ENCODE peak calls at places on chromosomes 11 and 22, in five cellular contexts. L is cardiac fibroblast, T is HepG2, E is cardiac muscle cell, M is bronchial epithelial cell. J is an unnamed sample.

GRCh38 chr22:28942801-28943500 is 59.6 kb downstream of the ZNRF3 start:
- DNase-seq in L (no peak), T (no peak), E (no peak), M (no peak), J (no peak)

GRCh38 chr11:101775033-101775432 is 139.8 kb upstream of the CEP126 start:
- DNase-seq in L (no peak), T (no peak), E (no peak), M (peak; percentile 67), J (no peak)

GRCh38 chr11:125401235-125401634 is 94.8 kb downstream of the FEZ1 start:
- DNase-seq in L (no peak), T (no peak), E (no peak), M (no peak), J (no peak)

GRCh38 chr22:36936362-36937116 is 23.1 kb downstream of the CSF2RB start:
- DNase-seq in L (no peak), T (no peak), E (no peak), M (no peak), J (no peak)

GRCh38 chr11:8229299-8230177 is 34.1 kb downstream of the LMO1 start:
- DNase-seq in L (peak; percentile 19), T (no peak), E (peak; percentile 33), M (peak; percentile 78), J (no peak)

GRCh38 chr11:45385844-45386243 is 99.7 kb upstream of the SYT13 start:
- DNase-seq in L (no peak), T (no peak), E (no peak), M (no peak), J (no peak)

GRCh38 chr11:126993599-126993998 is 7.0 kb downstream of the KIRREL3 start:
- DNase-seq in L (no peak), T (no peak), E (no peak), M (no peak), J (no peak)

GRCh38 chr22:39388261-39389011 is 11.1 kb upstream of the TAB1 start:
- DNase-seq in L (peak; percentile 90), T (peak; percentile 80), E (peak; percentile 92), M (peak; percentile 46), J (peak; percentile 89)

GRCh38 chr11:65419460-65419772 is 3.2 kb upstream of the NEAT1 start:
- DNase-seq in L (no peak), T (no peak), E (no peak), M (no peak), J (no peak)

GRCh38 chr22:46793497-46793896 is 31.0 kb downstream of the TBC1D22A start:
- DNase-seq in L (no peak), T (no peak), E (no peak), M (no peak), J (no peak)

GRCh38 chr22:23036684-23037428 is 33.5 kb upstream of the GNAZ start:
- DNase-seq in L (peak; percentile 13), T (peak; percentile 70), E (peak; percentile 17), M (peak; percentile 22), J (no peak)

GRCh38 chr11:117807482-117808272 is 10.7 kb upstream of the DSCAML1 start:
- DNase-seq in L (peak; percentile 71), T (no peak), E (peak; percentile 73), M (peak; percentile 35), J (peak; percentile 73)

GRCh38 chr11:12480401-12480800 is 103.0 kb downstream of the PARVA start:
- DNase-seq in L (no peak), T (no peak), E (no peak), M (no peak), J (no peak)

GRCh38 chr11:12482839-12483238 is 105.5 kb downstream of the PARVA start:
- DNase-seq in L (no peak), T (no peak), E (no peak), M (no peak), J (no peak)

GRCh38 chr11:12489246-12489772 is 111.9 kb downstream of the PARVA start:
- DNase-seq in L (no peak), T (no peak), E (no peak), M (no peak), J (no peak)

GRCh38 chr11:12483604-12484003 is 106.2 kb downstream of the PARVA start:
- DNase-seq in L (no peak), T (no peak), E (no peak), M (no peak), J (no peak)

GRCh38 chr11:12485328-12485727 is 108.0 kb downstream of the PARVA start:
- DNase-seq in L (no peak), T (no peak), E (no peak), M (no peak), J (no peak)
- TF ChIP-seq CTCF in L (peak; percentile 58), T (no peak), E (peak; percentile 52), M (peak; percentile 31), J (peak; percentile 45)

DNA sequence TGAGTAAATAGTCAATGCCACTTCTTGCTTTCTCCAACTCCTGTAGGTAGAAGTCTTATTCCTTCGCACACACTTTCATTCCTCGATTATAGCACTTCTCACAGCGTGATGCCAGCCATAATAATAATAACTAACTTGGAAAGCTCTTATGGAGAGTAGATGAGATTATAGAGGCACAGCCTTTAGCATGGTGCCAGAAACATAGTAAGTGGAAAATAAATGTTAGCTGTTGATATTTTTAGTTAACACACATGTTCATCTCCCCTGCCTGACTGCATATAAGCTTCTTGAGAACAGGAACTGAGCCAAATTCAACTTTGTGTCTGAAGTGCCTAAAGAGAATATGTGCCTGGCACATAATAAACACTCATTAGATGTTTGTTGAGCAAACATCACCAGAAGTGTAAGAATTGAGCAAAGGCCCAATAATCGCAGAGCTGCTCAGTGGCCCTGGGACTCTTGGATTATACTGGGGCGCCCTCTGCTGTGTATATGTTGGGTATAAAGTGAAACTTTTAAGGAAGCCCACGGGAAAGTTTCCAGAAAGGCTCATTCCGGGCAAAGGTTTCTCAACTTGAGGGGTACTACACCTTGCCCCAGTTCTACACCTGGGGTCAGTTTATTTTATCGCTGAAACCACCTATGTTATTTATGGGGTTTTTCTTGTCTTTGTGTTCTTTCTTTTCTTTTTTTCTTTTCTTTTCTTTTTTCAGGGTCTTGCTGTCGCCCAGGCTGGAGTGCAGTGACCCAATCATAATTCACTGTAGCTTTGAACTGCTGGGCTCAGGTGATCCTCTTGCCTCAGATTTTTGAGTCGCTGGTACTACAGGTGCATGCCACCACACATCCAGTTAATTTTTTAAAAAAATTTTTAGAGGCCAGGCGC is 22.3 kb downstream of the SLN start:
- DNase-seq in L (peak; percentile 79), T (peak; percentile 57), E (peak; percentile 81), M (peak; percentile 52), J (peak; percentile 72)
- TF ChIP-seq CTCF in L (peak; percentile 63), T (peak; percentile 83), E (peak; percentile 73), M (peak; percentile 55), J (peak; percentile 49)

GRCh38 chr11:7143908-7144307 is 55.1 kb downstream of the RBMXL2 start:
- DNase-seq in L (peak; percentile 7), T (no peak), E (peak; percentile 17), M (peak; percentile 60), J (no peak)
- TF ChIP-seq CTCF in L (peak; percentile 30), T (no peak), E (peak; percentile 19), M (peak; percentile 36), J (no peak)

GRCh38 chr11:93028959-93029536 is 59.6 kb downstream of the MTNR1B start:
- DNase-seq in L (no peak), T (no peak), E (no peak), M (peak; percentile 48), J (no peak)
- TF ChIP-seq CTCF in L (no peak), T (no peak), E (no peak), M (no peak), J (no peak)

GRCh38 chr22:31161386-31161785 is 1.4 kb downstream of the RNF185 start:
- DNase-seq in L (no peak), T (no peak), E (no peak), M (no peak), J (no peak)

GRCh38 chr22:31160328-31160978 is 471 bp downstream of the RNF185 start:
- DNase-seq in L (peak; percentile 21), T (no peak), E (peak; percentile 43), M (no peak), J (peak; percentile 25)

GRCh38 chr22:31162015-31162765 is 2.2 kb downstream of the RNF185 start:
- DNase-seq in L (peak; percentile 26), T (no peak), E (no peak), M (no peak), J (no peak)
- TF ChIP-seq CTCF in L (no peak), T (no peak), E (peak; percentile 7), M (no peak), J (no peak)

J was measured in endothelial cell.